ENCODE peak calls at places on chromosome 15, in six cellular contexts. T is heart right ventricle, R is K562, G is A549, V is lung, C is pancreas. B is an unnamed sample. For H3K4me1, the result is how much of the 10 kb centered on the place peaks cover.

GRCh38 chr15:75685195-75685594 is 27.5 kb downstream of the CSPG4 start:
- ATAC-seq in T (no peak), R (no peak), G (peak), V (no peak), C (no peak), B (no peak)

GRCh38 chr15:40282144-40282869 is 557 bp downstream of the ANKRD63 start:
- ATAC-seq in T (no peak), R (peak), G (peak), V (peak), C (peak), B (peak)

GRCh38 chr15:39628821-39629220 is 47.9 kb downstream of the THBS1 start:
- ATAC-seq in T (peak), R (no peak), G (no peak), V (no peak), C (no peak), B (no peak)

GRCh38 chr15:65377105-65377975 is 462 bp downstream of the IGDCC3 start:
- ATAC-seq in T (peak), R (no peak), G (peak), V (no peak), C (peak), B (peak)

GRCh38 chr15:101115887-101116680 is 135.8 kb downstream of the CHSY1 start:
- ATAC-seq in T (peak), R (peak), G (no peak), V (peak), C (no peak), B (peak)

GRCh38 chr15:34179257-34179656 is 30.6 kb downstream of the KATNBL1 start:
- ATAC-seq in T (no peak), R (peak), G (no peak), V (no peak), C (no peak), B (no peak)

GRCh38 chr15:91547356-91547755 is 306.2 kb upstream of the SLCO3A1 start:
- ATAC-seq in T (no peak), R (no peak), G (no peak), V (no peak), C (no peak), B (no peak)

GRCh38 chr15:70142072-70142321 is 44.3 kb upstream of the TLE3 start:
- ATAC-seq in T (no peak), R (no peak), G (no peak), V (no peak), C (no peak), B (no peak)

GRCh38 chr15:49212897-49213296 is 42.9 kb downstream of the GALK2 start:
- ATAC-seq in T (no peak), R (no peak), G (no peak), V (no peak), C (no peak), B (no peak)

GRCh38 chr15:31856581-31856980 is 173.7 kb upstream of the CHRNA7 start:
- ATAC-seq in T (no peak), R (no peak), G (no peak), V (no peak), C (no peak), B (no peak)

GRCh38 chr15:78415284-78415683 is 22.7 kb upstream of the IREB2 start:
- ATAC-seq in T (no peak), R (peak), G (peak), V (no peak), C (no peak), B (no peak)

GRCh38 chr15:60091150-60091549 is 87.0 kb downstream of the FOXB1 start:
- ATAC-seq in T (no peak), R (no peak), G (peak), V (peak), C (peak), B (peak)

GRCh38 chr15:67101981-67102929 is 36.9 kb downstream of the SMAD3 start:
- ATAC-seq in T (no peak), R (no peak), G (no peak), V (no peak), C (no peak), B (no peak)

GRCh38 chr15:78195735-78196201 is 38.6 kb downstream of the ACSBG1 start:
- ATAC-seq in T (peak), R (peak), G (peak), V (peak), C (peak), B (peak)

GRCh38 chr15:81182031-81182745 is 14.5 kb upstream of the IL16 start:
- ATAC-seq in T (peak), R (no peak), G (no peak), V (no peak), C (no peak), B (peak)

GRCh38 chr15:96889734-96890480 is 559.4 kb downstream of the NR2F2 start:
- ATAC-seq in T (no peak), R (no peak), G (no peak), V (no peak), C (no peak), B (no peak)

GRCh38 chr15:51735611-51736010 is 1.8 kb downstream of the LYSMD2 start:
- ATAC-seq in T (no peak), R (no peak), G (no peak), V (no peak), C (no peak), B (no peak)

GRCh38 chr15:60179786-60180391 is 175.8 kb downstream of the FOXB1 start:
- ATAC-seq in T (no peak), R (peak), G (peak), V (no peak), C (peak), B (no peak)

GRCh38 chr15:64507845-64508244 is 47.5 kb downstream of the ZNF609 start:
- ATAC-seq in T (no peak), R (no peak), G (no peak), V (no peak), C (peak), B (no peak)

GRCh38 chr15:51721199-51721960 is 16.1 kb downstream of the LYSMD2 start:
- ATAC-seq in T (no peak), R (peak), G (no peak), V (no peak), C (peak), B (no peak)

GRCh38 chr15:55196458-55197361 is at the start of gene RSL24D1:
- ATAC-seq in T (peak), R (peak), G (peak), V (peak), C (peak), B (peak)

DNA sequence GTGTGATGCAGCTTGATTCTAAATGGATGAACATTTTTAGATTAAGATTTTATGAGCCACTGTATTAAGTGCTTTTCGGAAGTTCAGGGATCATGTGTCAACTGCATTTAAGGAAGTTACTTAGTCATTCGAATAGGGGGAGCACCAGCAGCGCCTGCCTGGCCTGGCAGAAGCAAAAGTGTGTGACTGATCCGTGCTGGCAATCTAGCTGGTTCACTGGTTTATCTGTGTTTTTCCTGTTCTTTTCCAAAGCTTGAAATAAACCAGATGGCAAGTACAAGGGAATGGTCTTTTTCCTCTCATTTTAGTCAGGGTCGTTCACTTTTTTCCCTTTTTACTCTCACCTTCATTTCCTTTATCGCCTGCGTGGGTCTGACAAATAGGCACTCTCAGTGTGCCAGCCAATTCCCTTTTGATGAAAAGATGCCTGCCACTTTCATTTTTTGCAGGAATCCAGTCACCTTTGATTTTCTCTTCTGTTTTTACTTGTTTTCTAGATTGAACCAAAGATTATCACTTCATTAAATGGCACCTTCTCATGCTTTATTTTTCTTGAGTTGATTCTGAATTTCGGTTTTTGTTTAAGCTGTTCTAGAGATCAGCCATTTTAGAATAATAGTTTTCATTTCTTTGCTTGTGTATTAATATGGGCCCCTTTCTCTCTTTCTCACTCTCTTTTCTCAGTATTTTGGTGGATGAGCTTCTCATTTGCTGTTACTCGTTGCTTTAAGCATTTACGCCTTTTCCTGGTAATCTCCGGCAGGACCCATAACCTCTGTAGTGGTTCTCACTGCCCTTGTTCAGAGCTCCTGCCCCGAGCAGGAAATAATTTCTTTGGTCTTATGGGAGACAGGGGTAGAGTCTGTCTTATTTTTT is 2.8 kb downstream of the ABHD2 start:
- ATAC-seq in T (peak), R (no peak), G (no peak), V (peak), C (peak), B (no peak)
- TF ChIP-seq CTCF in T (no peak), R (no peak), G (peak), V (no peak), C (no peak), B (no peak)

GRCh38 chr15:98740295-98740694 is 92.0 kb downstream of the IGF1R start:
- ATAC-seq in T (no peak), R (no peak), G (no peak), V (no peak), C (no peak), B (no peak)
- H3K4me1 ChIP-seq in T (under half), R (under half), G (half or more), V (under half), C (under half), B (under half)

DNA sequence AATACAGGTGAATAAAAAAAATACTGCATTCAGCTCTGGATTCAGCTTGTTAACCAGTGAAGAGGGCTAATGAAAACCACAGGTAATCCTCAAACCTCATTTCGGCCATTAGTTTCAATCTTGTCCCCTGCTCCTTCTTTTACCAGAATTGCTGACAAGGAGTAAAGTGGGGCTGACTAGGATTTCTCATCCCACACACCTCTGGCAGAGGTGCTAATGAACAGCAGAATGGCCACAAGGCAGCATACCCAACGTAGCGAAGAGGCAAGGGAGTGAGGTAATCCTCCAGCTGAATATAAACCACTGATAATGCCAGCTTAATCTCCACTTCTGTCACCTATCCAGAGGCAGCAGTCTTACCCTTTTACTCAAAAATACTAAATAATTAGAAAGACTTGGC is 248.8 kb upstream of the CDIN1 start:
- ATAC-seq in T (no peak), R (no peak), G (no peak), V (no peak), C (no peak), B (no peak)
- TF ChIP-seq CTCF in T (no peak), R (no peak), G (no peak), V (no peak), C (no peak), B (no peak)

GRCh38 chr15:84736375-84736774 is 12.0 kb upstream of the ZNF592 start:
- ATAC-seq in T (no peak), R (no peak), G (no peak), V (no peak), C (no peak), B (no peak)
- H3K4me1 ChIP-seq in T (under half), R (under half), G (under half), V (under half), C (under half), B (under half)

GRCh38 chr15:84823580-84823878 is 6.4 kb downstream of the ALPK3 start:
- ATAC-seq in T (no peak), R (no peak), G (no peak), V (no peak), C (no peak), B (no peak)

GRCh38 chr15:84827246-84827645 is 10.1 kb downstream of the ALPK3 start:
- ATAC-seq in T (no peak), R (no peak), G (no peak), V (no peak), C (no peak), B (no peak)

GRCh38 chr15:84828433-84828908 is 11.3 kb downstream of the ALPK3 start:
- ATAC-seq in T (peak), R (no peak), G (no peak), V (no peak), C (peak), B (peak)

GRCh38 chr15:84824260-84824690 is 7.1 kb downstream of the ALPK3 start:
- ATAC-seq in T (peak), R (no peak), G (no peak), V (no peak), C (peak), B (peak)

GRCh38 chr15:84826369-84826823 is 9.2 kb downstream of the ALPK3 start:
- ATAC-seq in T (peak), R (peak), G (peak), V (peak), C (peak), B (no peak)
- TF ChIP-seq CTCF in T (peak), R (peak), G (peak), V (no peak), C (peak), B (no peak)

B was measured in gastroesophageal sphincter.